ENCODE peak calls at places on chromosomes 12 and 14, in ten cellular contexts. E is A549, S is adrenal gland, U is heart left ventricle, O is HepG2, V is body of pancreas, G is NB4, Y is endothelial cell of umbilical vein, K is sigmoid colon, Q is right lobe of liver. X is an unnamed sample.

GRCh38 chr12:96516472-96517417 is 27.4 kb downstream of the CFAP54 start:
- DNase-seq in E (peak), S (peak), U (peak), O (peak), V (peak), G (peak), Y (peak), K (peak), Q (peak), X (peak)

GRCh38 chr12:3658327-3659163 is 94.4 kb downstream of the CRACR2A start:
- DNase-seq in E (no peak), S (no peak), U (peak), O (peak), V (no peak), G (peak), Y (peak), K (no peak), Q (no peak), X (no peak)

GRCh38 chr14:23021479-23021878 is 11.5 kb upstream of the C14orf93 start:
- DNase-seq in E (no peak), S (no peak), U (no peak), O (no peak), V (no peak), G (no peak), Y (no peak), K (no peak), Q (no peak), X (no peak)

GRCh38 chr14:100895411-100895810 is 8.1 kb downstream of the RTL1 start:
- DNase-seq in E (no peak), S (no peak), U (no peak), O (no peak), V (no peak), G (no peak), Y (no peak), K (no peak), Q (no peak), X (no peak)

GRCh38 chr12:13135336-13136178 is 32.1 kb upstream of the GSG1 start:
- DNase-seq in E (peak), S (peak), U (no peak), O (no peak), V (peak), G (no peak), Y (peak), K (no peak), Q (no peak), X (peak)

GRCh38 chr12:6333566-6333965 is 8.3 kb downstream of the TNFRSF1A start:
- DNase-seq in E (no peak), S (no peak), U (no peak), O (no peak), V (no peak), G (no peak), Y (no peak), K (no peak), Q (no peak), X (no peak)

GRCh38 chr12:112606611-112607366 is 184.8 kb upstream of the RPH3A start:
- DNase-seq in E (peak), S (no peak), U (no peak), O (no peak), V (peak), G (peak), Y (no peak), K (no peak), Q (no peak), X (no peak)

GRCh38 chr12:42774238-42774637 is 184.7 kb upstream of the PRICKLE1 start:
- DNase-seq in E (no peak), S (no peak), U (no peak), O (no peak), V (no peak), G (no peak), Y (no peak), K (no peak), Q (no peak), X (no peak)

GRCh38 chr14:74612346-74613021 is 447 bp upstream of the LTBP2 start:
- DNase-seq in E (peak), S (peak), U (peak), O (peak), V (peak), G (peak), Y (peak), K (peak), Q (peak), X (peak)

GRCh38 chr12:124174406-124174805 is 120.5 kb upstream of the RFLNA start:
- DNase-seq in E (no peak), S (no peak), U (no peak), O (no peak), V (no peak), G (no peak), Y (peak), K (no peak), Q (no peak), X (no peak)

GRCh38 chr12:71546322-71546861 is 106.8 kb downstream of the LGR5 start:
- DNase-seq in E (no peak), S (no peak), U (no peak), O (no peak), V (no peak), G (no peak), Y (no peak), K (no peak), Q (no peak), X (no peak)

GRCh38 chr14:100066984-100067383 is 1.8 kb downstream of the EVL start:
- DNase-seq in E (no peak), S (no peak), U (no peak), O (no peak), V (no peak), G (peak), Y (no peak), K (no peak), Q (no peak), X (no peak)

GRCh38 chr14:49919825-49920224 is 26.9 kb downstream of the ARF6 start:
- DNase-seq in E (no peak), S (no peak), U (no peak), O (no peak), V (no peak), G (peak), Y (no peak), K (no peak), Q (no peak), X (no peak)

GRCh38 chr12:90909069-90909676 is 45.8 kb downstream of the CCER1 start:
- DNase-seq in E (peak), S (peak), U (no peak), O (peak), V (peak), G (peak), Y (peak), K (no peak), Q (no peak), X (no peak)

GRCh38 chr12:749871-750270 is 2.5 kb upstream of the WNK1 start:
- DNase-seq in E (no peak), S (no peak), U (no peak), O (no peak), V (no peak), G (no peak), Y (no peak), K (no peak), Q (no peak), X (no peak)

GRCh38 chr14:35705636-35706035 is 103.5 kb downstream of the RALGAPA1 start:
- DNase-seq in E (no peak), S (no peak), U (no peak), O (no peak), V (no peak), G (no peak), Y (no peak), K (no peak), Q (no peak), X (no peak)

GRCh38 chr12:18382486-18382885 is 121.2 kb downstream of the PIK3C2G start:
- DNase-seq in E (no peak), S (no peak), U (no peak), O (no peak), V (no peak), G (no peak), Y (no peak), K (no peak), Q (no peak), X (no peak)

GRCh38 chr14:102878174-102878969 is 44.1 kb upstream of the AMN start:
- DNase-seq in E (peak), S (no peak), U (no peak), O (no peak), V (no peak), G (no peak), Y (no peak), K (no peak), Q (no peak), X (no peak)

GRCh38 chr14:59018978-59019377 is 169.5 kb upstream of the DAAM1 start:
- DNase-seq in E (peak), S (no peak), U (no peak), O (no peak), V (no peak), G (peak), Y (no peak), K (no peak), Q (no peak), X (no peak)

GRCh38 chr12:122932207-122932606 is 34.1 kb downstream of the ABCB9 start:
- DNase-seq in E (no peak), S (no peak), U (no peak), O (no peak), V (no peak), G (no peak), Y (no peak), K (no peak), Q (no peak), X (no peak)

GRCh38 chr12:117514016-117514415 is 152.6 kb upstream of the NOS1 start:
- DNase-seq in E (no peak), S (no peak), U (no peak), O (no peak), V (peak), G (no peak), Y (no peak), K (no peak), Q (no peak), X (peak)

GRCh38 chr12:103928736-103929050 is 1.5 kb upstream of the HSP90B1 start:
- DNase-seq in E (no peak), S (no peak), U (peak), O (no peak), V (peak), G (peak), Y (no peak), K (no peak), Q (peak), X (no peak)

GRCh38 chr12:12336049-12336411 is 14.0 kb downstream of the MANSC1 start:
- DNase-seq in E (no peak), S (no peak), U (no peak), O (peak), V (peak), G (no peak), Y (peak), K (no peak), Q (no peak), X (no peak)

GRCh38 chr12:54337854-54338650 is 13.1 kb downstream of the COPZ1 start:
- DNase-seq in E (no peak), S (no peak), U (peak), O (no peak), V (peak), G (no peak), Y (no peak), K (no peak), Q (no peak), X (no peak)

GRCh38 chr14:71372411-71372838 is 465.2 kb downstream of the PCNX1 start:
- DNase-seq in E (peak), S (no peak), U (no peak), O (peak), V (no peak), G (no peak), Y (peak), K (no peak), Q (no peak), X (peak)

GRCh38 chr12:106712768-106713167 is 61.7 kb upstream of the RIC8B start:
- DNase-seq in E (no peak), S (no peak), U (no peak), O (no peak), V (no peak), G (no peak), Y (no peak), K (no peak), Q (no peak), X (no peak)

GRCh38 chr12:109385339-109386078 is 37.8 kb downstream of the MYO1H start:
- DNase-seq in E (peak), S (no peak), U (no peak), O (peak), V (no peak), G (peak), Y (peak), K (no peak), Q (no peak), X (no peak)

GRCh38 chr12:5927732-5928516 is 17.1 kb downstream of the ANO2 start:
- DNase-seq in E (no peak), S (no peak), U (no peak), O (no peak), V (no peak), G (no peak), Y (no peak), K (no peak), Q (no peak), X (no peak)

GRCh38 chr14:91228112-91229004 is 16.1 kb downstream of the GPR68 start:
- DNase-seq in E (no peak), S (no peak), U (no peak), O (no peak), V (no peak), G (peak), Y (peak), K (no peak), Q (no peak), X (no peak)

GRCh38 chr12:72072613-72073212 is 134.1 kb downstream of the TPH2 start:
- DNase-seq in E (no peak), S (no peak), U (no peak), O (no peak), V (no peak), G (no peak), Y (no peak), K (no peak), Q (no peak), X (no peak)

GRCh38 chr12:91396296-91396695 is 213.7 kb upstream of the DCN start:
- DNase-seq in E (no peak), S (no peak), U (no peak), O (no peak), V (no peak), G (no peak), Y (no peak), K (no peak), Q (no peak), X (no peak)

GRCh38 chr12:70399319-70399718 is 33.2 kb downstream of the KCNMB4 start:
- DNase-seq in E (no peak), S (no peak), U (no peak), O (no peak), V (no peak), G (no peak), Y (no peak), K (no peak), Q (no peak), X (no peak)

GRCh38 chr12:55726911-55727310 is 1.9 kb downstream of the CD63 start:
- DNase-seq in E (no peak), S (no peak), U (peak), O (no peak), V (no peak), G (peak), Y (no peak), K (peak), Q (no peak), X (no peak)
- TF ChIP-seq POLR2A in E (no peak), S (no peak), U (no peak), O (no peak), V (no peak), G (no peak), Y (no peak), K (no peak), Q (no peak), X (no peak)

GRCh38 chr12:22206111-22206728 is 128.3 kb downstream of the ST8SIA1 start:
- DNase-seq in E (no peak), S (no peak), U (no peak), O (no peak), V (no peak), G (no peak), Y (no peak), K (no peak), Q (no peak), X (no peak)

GRCh38 chr12:22202847-22203246 is 131.7 kb downstream of the ST8SIA1 start:
- DNase-seq in E (no peak), S (no peak), U (no peak), O (no peak), V (no peak), G (no peak), Y (no peak), K (no peak), Q (no peak), X (no peak)

GRCh38 chr12:22201101-22201500 is 133.4 kb downstream of the ST8SIA1 start:
- DNase-seq in E (no peak), S (no peak), U (no peak), O (no peak), V (no peak), G (no peak), Y (no peak), K (no peak), Q (no peak), X (no peak)
- TF ChIP-seq POLR2A in E (no peak), S (no peak), U (no peak), O (no peak), V (no peak), G (no peak), Y (no peak), K (no peak), Q (no peak), X (no peak)

GRCh38 chr14:21256539-21257394 is 12.5 kb downstream of the HNRNPC start:
- DNase-seq in E (no peak), S (no peak), U (no peak), O (no peak), V (no peak), G (peak), Y (no peak), K (no peak), Q (no peak), X (no peak)
- TF ChIP-seq POLR2A in E (no peak), S (no peak), U (no peak), O (no peak), V (no peak), G (no peak), Y (no peak), K (no peak), Q (no peak), X (no peak)

GRCh38 chr12:57092529-57092862 is 3.6 kb downstream of the NAB2 start:
- DNase-seq in E (no peak), S (no peak), U (peak), O (no peak), V (no peak), G (no peak), Y (no peak), K (no peak), Q (no peak), X (no peak)

GRCh38 chr12:57091633-57092528 is 3.0 kb downstream of the NAB2 start:
- DNase-seq in E (no peak), S (no peak), U (peak), O (no peak), V (no peak), G (no peak), Y (no peak), K (peak), Q (no peak), X (no peak)

GRCh38 chr12:57094194-57095160 is 5.6 kb downstream of the NAB2 start:
- DNase-seq in E (no peak), S (no peak), U (peak), O (no peak), V (no peak), G (no peak), Y (no peak), K (no peak), Q (no peak), X (peak)

GRCh38 chr12:57092876-57093411 is 4.0 kb downstream of the NAB2 start:
- DNase-seq in E (no peak), S (no peak), U (peak), O (no peak), V (no peak), G (no peak), Y (no peak), K (no peak), Q (no peak), X (no peak)

DNA sequence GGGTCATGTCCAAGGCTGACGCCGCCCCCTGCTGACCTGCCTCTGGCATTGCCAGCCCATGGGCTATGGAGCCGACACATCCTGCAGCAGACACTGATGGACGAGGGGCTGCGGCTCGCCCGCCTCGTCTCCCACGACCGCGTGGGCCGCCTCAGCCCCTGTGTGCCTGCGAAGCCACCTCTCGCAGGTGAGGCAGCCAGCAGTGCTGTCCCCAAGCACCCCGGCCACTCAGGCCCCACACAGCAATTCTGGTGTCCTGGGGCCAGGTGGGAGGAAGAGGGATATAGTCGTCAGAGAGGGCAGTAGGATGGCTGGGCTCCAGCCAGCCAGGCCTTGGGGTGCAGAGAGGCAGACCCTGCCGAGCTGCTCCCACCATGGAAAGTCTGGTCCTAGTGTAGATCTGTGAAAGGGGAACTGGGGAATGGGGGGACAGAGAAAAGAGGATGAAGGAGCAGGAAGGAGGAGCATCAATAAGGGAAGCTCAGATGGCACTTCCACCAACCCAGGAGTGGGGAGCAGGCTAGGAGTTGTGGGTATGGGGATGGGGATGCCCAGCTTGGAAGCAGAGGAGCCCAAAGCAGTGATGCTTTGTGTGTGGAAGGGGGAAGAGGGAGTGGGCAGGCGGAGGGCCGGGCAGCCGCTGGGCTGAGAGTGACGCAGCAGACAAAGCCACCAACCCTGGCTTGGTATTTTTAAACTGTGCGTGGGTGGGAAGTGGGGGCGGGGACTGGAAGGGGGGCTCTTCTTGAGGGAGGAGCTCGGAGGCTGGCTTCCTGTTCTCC is 4.7 kb downstream of the NAB2 start:
- DNase-seq in E (peak), S (peak), U (peak), O (no peak), V (peak), G (peak), Y (peak), K (peak), Q (peak), X (peak)
- TF ChIP-seq POLR2A in E (no peak), S (no peak), U (no peak), O (no peak), V (no peak), G (no peak), Y (no peak), K (peak), Q (no peak), X (peak)

GRCh38 chr14:89952581-89952980 is 1.9 kb downstream of the EFCAB11 start:
- DNase-seq in E (no peak), S (no peak), U (no peak), O (no peak), V (no peak), G (no peak), Y (no peak), K (no peak), Q (no peak), X (no peak)

GRCh38 chr14:89955418-89956293 is at the start of gene TDP1:
- DNase-seq in E (peak), S (peak), U (peak), O (peak), V (peak), G (peak), Y (peak), K (peak), Q (peak), X (peak)

GRCh38 chr14:89953602-89954001 is 928 bp downstream of the EFCAB11 start:
- DNase-seq in E (no peak), S (no peak), U (no peak), O (no peak), V (no peak), G (no peak), Y (no peak), K (no peak), Q (no peak), X (no peak)

GRCh38 chr14:89955022-89955414 is 488 bp upstream of the EFCAB11 start:
- DNase-seq in E (no peak), S (no peak), U (no peak), O (no peak), V (no peak), G (no peak), Y (no peak), K (no peak), Q (no peak), X (no peak)

GRCh38 chr14:89954045-89955021 is at the start of gene EFCAB11:
- DNase-seq in E (peak), S (peak), U (peak), O (peak), V (peak), G (peak), Y (peak), K (peak), Q (peak), X (peak)
- TF ChIP-seq POLR2A in E (peak), S (peak), U (no peak), O (peak), V (peak), G (peak), Y (peak), K (no peak), Q (peak), X (peak)

GRCh38 chr12:111434049-111434448 is 28.3 kb downstream of the SH2B3 start:
- DNase-seq in E (no peak), S (no peak), U (no peak), O (no peak), V (no peak), G (no peak), Y (no peak), K (no peak), Q (no peak), X (no peak)

GRCh38 chr12:111435661-111436201 is 30.0 kb downstream of the SH2B3 start:
- DNase-seq in E (no peak), S (no peak), U (no peak), O (no peak), V (no peak), G (peak), Y (no peak), K (no peak), Q (no peak), X (no peak)

GRCh38 chr12:111436811-111437210 is 31.1 kb downstream of the SH2B3 start:
- DNase-seq in E (no peak), S (no peak), U (peak), O (no peak), V (no peak), G (no peak), Y (no peak), K (no peak), Q (no peak), X (no peak)

GRCh38 chr12:111436266-111436665 is 30.5 kb downstream of the SH2B3 start:
- DNase-seq in E (no peak), S (no peak), U (no peak), O (no peak), V (no peak), G (no peak), Y (no peak), K (no peak), Q (no peak), X (no peak)

GRCh38 chr12:111434680-111435338 is 29.1 kb downstream of the SH2B3 start:
- DNase-seq in E (no peak), S (peak), U (peak), O (no peak), V (peak), G (peak), Y (peak), K (peak), Q (peak), X (peak)
- TF ChIP-seq POLR2A in E (no peak), S (no peak), U (no peak), O (no peak), V (no peak), G (no peak), Y (no peak), K (no peak), Q (peak), X (no peak)